ENCODE peak calls at places on chromosome 20, in nine cellular contexts. G, O, D, Q, S, T, B, P and Z are unnamed samples.

GRCh38 chr20:42484335-42484734 is 705.4 kb downstream of the PTPRT start:
- DNase-seq in G (no peak), O (no peak), D (no peak), Q (no peak), S (no peak), T (no peak), B (peak), P (no peak), Z (no peak)

GRCh38 chr20:44704551-44704971 is 10.6 kb upstream of the CCN5 start:
- DNase-seq in G (peak), O (peak), D (no peak), Q (peak), S (no peak), T (no peak), B (peak), P (peak), Z (no peak)

GRCh38 chr20:59010995-59011873 is 4.2 kb upstream of the CTSZ start:
- DNase-seq in G (peak), O (no peak), D (no peak), Q (peak), S (no peak), T (peak), B (peak), P (peak), Z (peak)

GRCh38 chr20:56859751-56860366 is 230.8 kb downstream of the TFAP2C start:
- DNase-seq in G (no peak), O (no peak), D (no peak), Q (no peak), S (no peak), T (no peak), B (no peak), P (no peak), Z (no peak)

GRCh38 chr20:49700411-49701185 is 13.1 kb downstream of the B4GALT5 start:
- DNase-seq in G (no peak), O (no peak), D (no peak), Q (no peak), S (no peak), T (no peak), B (peak), P (peak), Z (no peak)

GRCh38 chr20:63893999-63894357 is 948 bp upstream of the DNAJC5 start:
- DNase-seq in G (no peak), O (no peak), D (no peak), Q (no peak), S (no peak), T (no peak), B (no peak), P (no peak), Z (no peak)

GRCh38 chr20:45181639-45182038 is 6.9 kb downstream of the PI3 start:
- DNase-seq in G (no peak), O (no peak), D (no peak), Q (no peak), S (no peak), T (no peak), B (no peak), P (peak), Z (no peak)

GRCh38 chr20:39835040-39835842 is 853.8 kb downstream of the MAFB start:
- DNase-seq in G (no peak), O (peak), D (no peak), Q (no peak), S (no peak), T (no peak), B (no peak), P (no peak), Z (no peak)

GRCh38 chr20:5703542-5704215 is 46.5 kb upstream of the SHLD1 start:
- DNase-seq in G (no peak), O (no peak), D (no peak), Q (no peak), S (no peak), T (no peak), B (no peak), P (no peak), Z (no peak)

GRCh38 chr20:37379967-37380828 is 34.3 kb downstream of the SRC start:
- DNase-seq in G (no peak), O (no peak), D (peak), Q (no peak), S (no peak), T (no peak), B (no peak), P (peak), Z (no peak)

GRCh38 chr20:63706027-63706695 is 1.6 kb downstream of the ARFRP1 start:
- DNase-seq in G (peak), O (no peak), D (peak), Q (no peak), S (no peak), T (no peak), B (no peak), P (no peak), Z (no peak)

GRCh38 chr20:23367770-23368169 is 5.8 kb downstream of the GZF1 start:
- DNase-seq in G (no peak), O (no peak), D (no peak), Q (no peak), S (no peak), T (no peak), B (no peak), P (no peak), Z (no peak)

GRCh38 chr20:13325796-13326340 is 104.8 kb downstream of the ISM1 start:
- DNase-seq in G (no peak), O (no peak), D (no peak), Q (no peak), S (no peak), T (no peak), B (no peak), P (no peak), Z (no peak)

DNA sequence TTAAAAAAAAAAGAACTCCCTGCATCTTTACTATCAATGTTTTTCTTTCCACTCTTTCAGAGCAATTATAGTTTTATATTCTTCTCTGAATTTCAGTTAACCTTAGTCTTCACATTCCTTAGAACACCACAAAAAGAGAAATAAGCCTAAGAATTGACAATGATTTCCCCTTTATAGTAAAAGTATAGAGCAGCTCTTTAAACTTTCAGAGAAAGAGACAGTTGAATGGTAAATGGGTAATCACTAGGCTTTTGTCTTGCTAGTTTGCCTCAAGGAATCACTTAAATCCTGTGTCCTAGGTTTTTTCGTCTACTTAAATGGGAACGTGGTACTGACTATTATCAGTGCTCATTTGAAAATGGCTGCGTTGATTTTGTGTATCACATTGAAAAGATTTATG is 31.8 kb downstream of the SLX4IP start:
- DNase-seq in G (no peak), O (no peak), D (no peak), Q (no peak), S (no peak), T (no peak), B (no peak), P (no peak), Z (no peak)
- H3K4me3 ChIP-seq in G (peak), O (no peak), D (no peak), Q (no peak), S (no peak), T (no peak), B (no peak), P (no peak), Z (no peak)

DNA sequence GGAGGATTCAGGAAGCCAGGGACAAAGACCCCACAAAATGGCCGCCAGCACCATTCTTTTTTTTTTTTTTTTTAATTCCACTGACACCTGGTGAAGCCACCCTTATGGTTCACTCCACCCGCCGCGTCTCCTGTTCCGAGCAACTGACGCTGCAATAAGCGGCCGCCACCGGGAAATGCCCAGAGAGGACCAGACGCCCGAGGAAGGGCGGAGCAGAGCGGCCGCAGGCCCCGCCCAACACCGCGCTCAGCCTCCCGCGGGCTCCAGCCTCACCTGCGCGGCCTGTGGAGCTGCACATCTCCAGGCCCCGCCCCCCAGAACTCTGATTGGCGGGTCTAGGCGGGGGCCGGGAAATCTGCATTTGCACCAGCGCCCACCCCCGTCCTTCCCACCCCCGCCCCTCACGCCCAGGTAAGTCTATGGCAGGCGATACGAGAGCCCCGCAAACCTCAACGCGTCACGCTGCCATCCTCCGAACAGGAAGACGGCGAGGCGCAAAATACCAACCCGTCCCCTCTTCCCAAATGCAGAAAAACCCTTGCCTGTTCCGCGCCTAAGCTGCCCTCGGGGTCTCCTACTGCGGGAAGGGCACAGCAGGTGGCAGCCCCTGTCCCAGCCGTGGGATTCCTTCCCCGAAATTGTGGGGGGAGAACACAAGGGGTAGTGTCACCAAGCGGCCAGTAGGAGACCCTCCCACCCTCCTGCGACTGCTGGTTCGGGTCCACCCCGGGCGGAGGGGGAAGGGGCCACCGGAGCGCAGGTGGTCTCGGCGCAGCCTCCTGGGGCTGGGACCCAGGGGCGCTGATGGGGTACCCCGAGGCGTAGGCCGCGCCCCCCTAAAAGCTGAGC is 948 bp downstream of the ATP9A start:
- DNase-seq in G (peak), O (peak), D (peak), Q (no peak), S (peak), T (no peak), B (peak), P (no peak), Z (peak)
- TF ChIP-seq CTCF in G (peak), O (no peak), D (peak), Q (peak), S (no peak), T (peak), B (peak), P (peak), Z (no peak)

GRCh38 chr20:47263502-47264084 is 92.9 kb downstream of the ZMYND8 start:
- DNase-seq in G (no peak), O (no peak), D (no peak), Q (no peak), S (no peak), T (no peak), B (peak), P (no peak), Z (no peak)

GRCh38 chr20:47266847-47267515 is 89.5 kb downstream of the ZMYND8 start:
- DNase-seq in G (peak), O (no peak), D (no peak), Q (no peak), S (no peak), T (no peak), B (no peak), P (no peak), Z (no peak)

GRCh38 chr20:47267621-47268020 is 88.9 kb downstream of the ZMYND8 start:
- DNase-seq in G (peak), O (no peak), D (no peak), Q (no peak), S (no peak), T (no peak), B (no peak), P (no peak), Z (no peak)

GRCh38 chr20:47265214-47265613 is 91.3 kb downstream of the ZMYND8 start:
- DNase-seq in G (peak), O (no peak), D (no peak), Q (no peak), S (no peak), T (no peak), B (no peak), P (no peak), Z (no peak)

DNA sequence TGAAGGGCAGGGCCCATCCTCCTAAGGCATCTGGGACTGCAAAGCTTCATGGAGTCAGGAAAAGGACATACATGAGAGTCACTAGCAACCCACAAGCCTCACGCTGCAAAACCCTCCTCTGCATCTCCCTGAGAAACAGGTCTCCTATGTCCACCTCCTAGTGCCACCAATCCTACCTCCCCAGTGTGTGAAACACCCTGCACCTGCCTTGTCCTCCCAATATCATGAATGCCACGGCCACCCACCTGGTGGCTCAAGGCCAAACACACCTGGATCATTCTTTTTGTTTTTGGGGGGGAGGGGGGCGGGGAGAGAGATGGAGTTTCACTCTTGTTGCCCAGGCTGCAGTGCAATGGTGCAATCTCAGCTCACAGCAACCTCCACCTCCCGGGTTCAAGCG is 90.5 kb downstream of the ZMYND8 start:
- DNase-seq in G (peak), O (no peak), D (no peak), Q (no peak), S (no peak), T (no peak), B (no peak), P (no peak), Z (no peak)
- H3K4me3 ChIP-seq in G (no peak), O (no peak), D (no peak), Q (no peak), S (no peak), T (no peak), B (no peak), P (no peak), Z (no peak)

GRCh38 chr20:35618032-35618371 is 2.4 kb downstream of the SPAG4 start:
- DNase-seq in G (no peak), O (no peak), D (peak), Q (no peak), S (no peak), T (no peak), B (no peak), P (no peak), Z (no peak)

GRCh38 chr20:35615667-35616464 is at the start of gene SPAG4:
- DNase-seq in G (peak), O (peak), D (peak), Q (no peak), S (peak), T (no peak), B (peak), P (peak), Z (peak)

GRCh38 chr20:35618372-35619131 is 2.9 kb downstream of the SPAG4 start:
- DNase-seq in G (peak), O (no peak), D (peak), Q (no peak), S (no peak), T (no peak), B (peak), P (peak), Z (no peak)

GRCh38 chr20:35616465-35617396 is 1.1 kb downstream of the SPAG4 start:
- DNase-seq in G (peak), O (peak), D (peak), Q (peak), S (peak), T (peak), B (peak), P (peak), Z (peak)

DNA sequence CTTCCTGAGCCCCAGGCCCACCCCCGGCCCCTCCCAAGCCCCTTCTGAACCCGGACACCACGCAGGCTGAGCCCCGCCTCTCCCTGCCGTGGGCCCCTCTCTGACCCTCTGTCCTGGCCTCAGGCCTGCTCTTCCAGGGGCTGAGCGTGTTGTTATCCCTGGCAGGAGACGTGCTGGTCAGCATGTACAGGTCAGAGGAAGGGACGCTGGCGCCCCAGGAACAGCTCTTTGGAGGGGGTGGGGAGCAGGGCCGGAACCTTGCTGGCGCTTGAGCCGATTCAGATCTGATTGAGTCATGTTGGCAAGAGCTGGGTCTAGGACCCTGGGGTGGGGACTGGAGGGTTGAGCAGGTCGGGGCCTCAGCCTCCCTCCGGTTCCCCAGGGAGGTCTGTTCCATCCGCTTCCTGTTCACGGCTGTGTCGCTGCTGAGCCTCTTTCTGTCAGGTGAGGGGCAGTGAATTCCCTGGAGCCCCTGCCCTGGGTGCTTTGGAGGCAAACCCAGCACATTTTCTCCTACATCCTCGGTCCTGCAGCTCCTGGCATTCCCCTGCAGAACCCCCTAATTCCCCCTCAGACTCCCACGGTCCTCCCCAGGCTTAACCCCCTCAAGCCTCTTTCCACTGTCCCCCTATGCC is 1.9 kb downstream of the SPAG4 start:
- DNase-seq in G (peak), O (peak), D (peak), Q (no peak), S (peak), T (peak), B (peak), P (peak), Z (peak)
- TF ChIP-seq CTCF in G (peak), O (peak), D (no peak), Q (peak), S (no peak), T (peak), B (peak), P (peak), Z (no peak)

DNA sequence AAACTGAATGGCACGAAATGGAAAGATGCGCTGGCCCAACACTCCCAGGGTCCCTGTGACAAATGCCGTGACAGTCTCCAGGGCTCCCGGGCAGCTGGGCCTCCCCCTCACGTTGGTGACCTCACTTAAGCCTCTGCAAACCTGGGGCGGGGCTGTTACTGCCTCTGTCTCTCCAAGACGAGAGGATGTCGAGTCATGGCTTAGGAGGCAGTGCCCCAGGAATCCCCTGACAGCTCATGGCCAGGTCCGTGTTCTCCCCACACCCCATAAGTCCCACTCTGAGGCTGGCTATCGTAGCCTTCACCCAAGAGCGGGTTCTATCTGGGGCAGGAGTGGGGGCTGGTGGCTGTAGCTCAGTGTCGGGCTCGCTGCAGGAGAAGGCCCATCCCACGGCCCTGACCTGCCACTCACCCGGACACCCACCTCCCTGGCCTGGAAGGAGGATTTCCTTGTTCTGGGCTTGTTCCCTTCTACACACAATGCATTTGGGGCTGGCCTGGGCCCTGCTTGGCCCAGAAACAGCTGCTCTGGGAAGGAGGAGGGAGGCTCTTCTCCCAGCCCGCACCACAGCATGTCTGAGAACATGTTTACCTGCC is 5.6 kb upstream of the RPS21 start:
- DNase-seq in G (no peak), O (peak), D (no peak), Q (no peak), S (no peak), T (no peak), B (peak), P (no peak), Z (no peak)
- H3K4me3 ChIP-seq in G (no peak), O (peak), D (no peak), Q (no peak), S (no peak), T (no peak), B (no peak), P (no peak), Z (no peak)